ENCODE peak calls at places on chromosomes 13 and 19, in six cellular contexts. I, E, J, V, A and F are unnamed samples.

GRCh38 chr13:64278493-64278892 is 2862.8 kb upstream of the PCDH20 start:
- DNase-seq in I (no peak), E (no peak), J (no peak), V (no peak), A (no peak), F (no peak)

GRCh38 chr19:7505682-7506384 is 10.1 kb upstream of the ZNF358 start:
- DNase-seq in I (no peak), E (peak), J (no peak), V (peak), A (no peak), F (no peak)

GRCh38 chr19:7349231-7349591 is 474 bp downstream of the ARHGEF18 start:
- DNase-seq in I (no peak), E (no peak), J (no peak), V (no peak), A (no peak), F (no peak)

GRCh38 chr13:45049478-45049877 is 60.1 kb downstream of the GPALPP1 start:
- DNase-seq in I (no peak), E (no peak), J (no peak), V (no peak), A (no peak), F (no peak)

GRCh38 chr19:56837892-56838679 is 2.4 kb downstream of the PEG3 start:
- DNase-seq in I (no peak), E (no peak), J (peak), V (no peak), A (no peak), F (peak)

GRCh38 chr19:6276447-6276846 is 3.3 kb downstream of the MLLT1 start:
- DNase-seq in I (no peak), E (peak), J (no peak), V (no peak), A (no peak), F (no peak)

GRCh38 chr13:41652735-41653361 is 195.5 kb downstream of the RGCC start:
- DNase-seq in I (peak), E (peak), J (peak), V (no peak), A (no peak), F (no peak)

GRCh38 chr13:48892311-48892710 is 83.4 kb upstream of the FNDC3A start:
- DNase-seq in I (peak), E (no peak), J (peak), V (no peak), A (no peak), F (no peak)

GRCh38 chr13:38872693-38873092 is 117.9 kb downstream of the STOML3 start:
- DNase-seq in I (peak), E (peak), J (peak), V (peak), A (no peak), F (peak)

GRCh38 chr19:19538077-19538764 is at the start of gene CILP2:
- DNase-seq in I (no peak), E (peak), J (no peak), V (peak), A (no peak), F (peak)

GRCh38 chr19:13806728-13807127 is 11.5 kb downstream of the ZSWIM4 start:
- DNase-seq in I (no peak), E (no peak), J (no peak), V (no peak), A (no peak), F (no peak)

GRCh38 chr13:44648392-44649117 is 72.4 kb upstream of the TSC22D1 start:
- DNase-seq in I (peak), E (peak), J (peak), V (no peak), A (no peak), F (no peak)

GRCh38 chr13:32660227-32660626 is 74.0 kb downstream of the PDS5B start:
- DNase-seq in I (no peak), E (no peak), J (no peak), V (no peak), A (no peak), F (no peak)

GRCh38 chr19:4916292-4917082 is 7.2 kb downstream of the UHRF1 start:
- DNase-seq in I (no peak), E (no peak), J (no peak), V (no peak), A (no peak), F (no peak)

GRCh38 chr13:45143346-45143751 is 23.0 kb downstream of the GTF2F2 start:
- DNase-seq in I (peak), E (no peak), J (no peak), V (no peak), A (no peak), F (no peak)

GRCh38 chr13:26019881-26020535 is 31.8 kb downstream of the SHISA2 start:
- DNase-seq in I (no peak), E (no peak), J (no peak), V (peak), A (no peak), F (no peak)
- TF ChIP-seq ZNF274 in I (no peak), E (no peak), J (no peak), V (no peak), A (no peak), F (no peak)

DNA sequence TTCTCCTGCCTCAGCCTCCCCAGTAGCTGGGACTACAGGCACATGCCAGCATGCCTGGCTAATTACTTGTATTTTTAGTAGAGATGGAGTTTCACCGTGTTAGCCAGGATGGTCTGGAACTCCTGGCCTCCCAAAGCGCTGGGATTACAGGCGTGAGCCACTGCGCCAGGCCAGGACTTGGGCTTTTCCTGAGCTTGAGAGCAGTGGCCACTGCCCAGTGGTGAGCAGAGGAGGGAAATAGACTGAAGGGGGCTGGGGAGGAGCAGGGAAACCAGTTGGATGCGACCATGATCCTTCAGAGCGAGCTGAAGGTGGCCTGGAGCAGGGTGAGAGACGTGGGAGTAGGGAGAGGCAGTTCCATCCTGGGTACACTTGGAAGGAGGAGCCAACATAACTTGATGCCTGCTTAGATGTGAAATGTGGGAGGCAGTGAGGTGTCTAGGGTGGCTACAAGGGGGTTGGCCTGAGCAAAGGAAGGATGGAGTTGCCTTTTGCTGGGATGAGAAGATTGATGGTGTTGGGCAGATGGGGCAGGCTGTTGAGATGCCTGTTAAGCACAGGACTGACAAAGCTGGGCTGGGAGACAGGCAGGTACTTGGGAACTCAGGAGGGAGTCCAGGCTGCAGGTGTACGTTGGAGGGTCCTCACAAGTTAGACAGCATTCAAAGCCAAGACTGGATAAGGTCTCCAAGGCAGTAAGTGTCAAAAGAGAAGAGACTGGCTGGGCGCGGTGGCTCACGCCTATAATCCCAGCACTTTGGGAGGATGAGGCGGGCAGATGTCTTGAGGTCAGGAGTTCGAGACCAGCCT is 31.8 kb downstream of the KCTD15 start:
- DNase-seq in I (no peak), E (no peak), J (no peak), V (no peak), A (no peak), F (no peak)
- H3K9ac ChIP-seq in I (no peak), E (no peak), J (no peak), V (no peak), A (no peak), F (no peak)

DNA sequence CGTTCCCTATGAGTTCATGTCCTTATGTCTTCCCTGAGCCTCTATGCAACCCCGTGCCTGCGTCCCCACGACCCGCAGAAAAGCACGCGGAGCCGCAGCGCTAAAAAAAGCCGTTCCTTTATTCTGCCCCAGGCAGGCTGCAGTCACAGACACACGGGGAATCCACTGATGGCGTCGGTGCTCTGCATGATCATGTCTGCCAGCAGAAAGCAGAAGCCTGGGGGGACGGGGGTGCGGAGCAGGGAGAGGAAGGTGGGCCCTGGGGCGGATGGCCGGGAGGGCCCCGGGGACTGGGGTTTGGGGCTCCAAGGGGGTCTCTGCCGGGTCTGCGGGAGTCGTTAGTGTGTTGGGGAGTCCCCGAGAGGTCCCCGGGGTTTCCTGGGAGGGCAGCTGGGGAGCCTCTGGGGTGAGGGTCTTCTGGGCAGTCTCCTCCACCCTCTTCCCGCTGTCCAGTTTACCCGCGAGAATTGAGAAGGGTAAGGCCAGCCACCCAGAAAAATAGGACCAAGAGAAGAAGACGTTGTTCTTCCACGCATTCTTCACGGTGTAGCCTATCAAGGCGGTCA is 894 bp upstream of the ETFB start:
- DNase-seq in I (no peak), E (no peak), J (no peak), V (no peak), A (no peak), F (no peak)
- TF ChIP-seq ZNF274 in I (no peak), E (no peak), J (no peak), V (no peak), A (no peak), F (no peak)

GRCh38 chr19:49473868-49474544 is at the start of gene FLT3LG:
- DNase-seq in I (no peak), E (peak), J (peak), V (peak), A (no peak), F (no peak)
- H3K9ac ChIP-seq in I (peak), E (peak), J (peak), V (no peak), A (peak), F (no peak)

GRCh38 chr19:1765904-1766799 is 12.8 kb downstream of the ONECUT3 start:
- DNase-seq in I (no peak), E (no peak), J (no peak), V (peak), A (no peak), F (no peak)
- TF ChIP-seq ZNF274 in I (no peak), E (no peak), J (no peak), V (no peak), A (no peak), F (no peak)

GRCh38 chr19:45782162-45782623 is at the start of gene DMPK:
- DNase-seq in I (no peak), E (no peak), J (no peak), V (no peak), A (no peak), F (no peak)
- H3K9ac ChIP-seq in I (peak), E (peak), J (peak), V (no peak), A (no peak), F (peak)

DNA sequence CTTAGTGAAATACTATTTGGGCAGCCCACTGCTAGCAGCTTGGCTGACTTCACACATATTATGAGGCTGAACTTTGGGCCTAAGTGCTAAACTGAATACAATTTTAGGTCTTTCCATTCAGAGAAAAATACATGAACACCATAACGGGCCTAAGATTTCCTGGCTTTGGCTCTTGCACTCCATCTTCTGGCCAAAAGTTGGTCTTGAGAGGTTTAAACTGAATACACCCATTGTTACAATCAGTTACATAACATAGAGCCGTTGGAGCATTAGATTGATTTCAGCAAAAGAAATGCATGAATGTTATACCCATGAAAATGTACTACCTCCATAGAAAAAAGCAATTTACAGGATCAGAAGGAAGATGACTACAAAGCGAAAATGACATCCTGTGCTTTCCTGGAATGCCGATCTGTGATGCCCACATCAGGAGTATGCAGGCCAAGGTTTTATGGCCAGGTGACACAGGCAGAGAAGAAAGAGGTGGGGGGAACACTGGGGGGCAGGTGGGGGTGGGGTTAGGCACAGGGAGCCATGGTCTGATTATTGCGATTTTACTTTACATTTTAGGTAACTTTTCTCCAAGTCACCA is 11.1 kb upstream of the SHISA2 start:
- DNase-seq in I (peak), E (no peak), J (peak), V (no peak), A (no peak), F (no peak)
- TF ChIP-seq ZNF274 in I (no peak), E (no peak), J (no peak), V (no peak), A (no peak), F (no peak)

DNA sequence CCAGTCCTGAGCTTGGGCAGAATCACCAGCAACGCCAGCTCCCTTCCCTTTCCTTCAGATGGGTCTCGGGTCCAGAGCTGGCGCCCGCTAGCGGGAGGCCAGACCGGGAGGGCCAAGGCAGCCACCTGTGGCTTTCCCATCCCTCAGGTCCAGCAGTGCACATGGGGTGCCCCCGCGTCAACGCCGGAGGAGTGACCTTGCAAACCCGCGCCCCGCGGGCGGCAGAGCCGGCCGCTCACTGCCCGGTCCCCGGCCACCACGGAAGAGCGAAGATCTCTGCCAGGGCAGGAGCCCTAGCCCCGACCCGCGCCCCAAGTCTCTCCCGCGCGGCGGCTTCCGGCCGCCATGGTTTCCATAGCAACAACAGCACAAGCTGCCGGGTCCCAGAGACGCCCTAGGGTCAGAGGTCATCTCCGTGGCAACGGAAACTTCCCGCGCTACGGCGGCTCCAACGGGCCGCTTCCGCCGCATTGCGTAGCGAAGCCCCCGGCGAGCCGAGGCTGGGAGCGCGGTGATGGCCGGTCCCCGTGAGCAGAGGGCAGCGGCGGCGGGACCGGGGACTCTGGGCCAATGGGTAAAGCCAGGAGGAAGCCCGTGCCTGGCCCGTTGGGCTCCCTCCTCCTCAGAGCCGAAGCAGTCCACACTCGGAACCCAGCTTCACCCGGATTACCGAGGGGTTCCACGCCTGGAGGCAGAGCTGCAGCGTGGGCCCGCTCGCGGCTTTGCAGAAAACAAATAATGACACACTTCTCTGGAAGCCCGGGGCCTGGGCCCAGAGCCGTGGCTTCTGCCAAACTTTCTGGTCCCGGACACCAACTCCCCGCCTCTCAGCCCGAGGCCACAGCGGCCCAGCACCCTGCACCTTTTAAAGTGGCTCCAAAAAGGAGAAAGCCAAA is 7.4 kb downstream of the FGF14 start:
- DNase-seq in I (no peak), E (peak), J (no peak), V (peak), A (peak), F (peak)
- H3K9ac ChIP-seq in I (no peak), E (peak), J (no peak), V (peak), A (peak), F (peak)